ENCODE peak calls at places on chromosomes 6 and 20, in seven cellular contexts. W is stimulated activated CD4-positive, alpha-beta T cell treated with anti-CD3 and anti-CD28 coated beads, Interleukin-4, amount 100 ng/mL, for 1 hour; Q is astrocyte of the cerebellum; T is GM13977; S is epithelial cell of esophagus; V is ELR; M is fibroblast of mammary gland. G is an unnamed sample.

GRCh38 chr6:170177383-170178265 is 113.3 kb downstream of the DLL1 start:
- DNase-seq in W (no peak), Q (no peak), T (peak; percentile 30), S (no peak), V (peak; percentile 20), M (no peak), G (no peak)

GRCh38 chr20:43389839-43390626 is 67.7 kb upstream of the SRSF6 start:
- DNase-seq in W (peak; percentile 13), Q (no peak), T (no peak), S (no peak), V (no peak), M (no peak), G (no peak)

GRCh38 chr20:62652051-62652893 is 10.0 kb downstream of the SLCO4A1 start:
- DNase-seq in W (peak; percentile 46), Q (peak; percentile 47), T (peak; percentile 93), S (peak; percentile 93), V (peak; percentile 98), M (peak; percentile 99), G (peak; percentile 94)

GRCh38 chr6:127952831-127953230 is 52.0 kb upstream of the THEMIS start:
- DNase-seq in W (no peak), Q (no peak), T (no peak), S (no peak), V (no peak), M (no peak), G (no peak)

GRCh38 chr6:135161996-135162395 is 19.1 kb upstream of the MYB start:
- DNase-seq in W (no peak), Q (no peak), T (peak; percentile 19), S (no peak), V (no peak), M (no peak), G (peak; percentile 67)

GRCh38 chr6:99096186-99096585 is 148.4 kb upstream of the FBXL4 start:
- DNase-seq in W (no peak), Q (no peak), T (no peak), S (no peak), V (no peak), M (no peak), G (no peak)

GRCh38 chr20:62929051-62929538 is 2.8 kb upstream of the DIDO1 start:
- DNase-seq in W (peak; percentile 62), Q (no peak), T (peak; percentile 79), S (peak; percentile 59), V (peak; percentile 69), M (peak; percentile 56), G (peak; percentile 61)

GRCh38 chr6:168219167-168219566 is 100.4 kb downstream of the DACT2 start:
- DNase-seq in W (no peak), Q (no peak), T (no peak), S (no peak), V (no peak), M (peak; percentile 51), G (no peak)

GRCh38 chr20:63553933-63554290 is at the start of gene FNDC11:
- DNase-seq in W (peak; percentile 51), Q (no peak), T (peak; percentile 68), S (peak; percentile 20), V (no peak), M (no peak), G (peak; percentile 45)

GRCh38 chr6:153563001-153563400 is 431.9 kb upstream of the RGS17 start:
- DNase-seq in W (no peak), Q (no peak), T (no peak), S (no peak), V (no peak), M (no peak), G (peak; percentile 11)

GRCh38 chr20:49698477-49698876 is 15.2 kb downstream of the B4GALT5 start:
- DNase-seq in W (no peak), Q (no peak), T (no peak), S (no peak), V (no peak), M (no peak), G (no peak)

GRCh38 chr6:8219352-8219943 is 117.1 kb upstream of the EEF1E1 start:
- DNase-seq in W (peak; percentile 4), Q (peak; percentile 32), T (peak; percentile 62), S (peak; percentile 61), V (peak; percentile 68), M (peak; percentile 64), G (peak; percentile 54)

GRCh38 chr20:46430921-46431712 is 24.7 kb upstream of the ELMO2 start:
- DNase-seq in W (no peak), Q (no peak), T (no peak), S (no peak), V (no peak), M (no peak), G (no peak)

G was measured in GM12865.